ENCODE peak calls at places on chromosomes 3 and 15, in five cellular contexts. One of them, this sample, is unnamed.

GRCh38 chr3:156675744-156676466 is 1.5 kb downstream of the TIPARP start:
- DNase-seq in HL-60: peak; percentile 57
- DNase-seq in prostate gland: peak; percentile 68
- DNase-seq in ovary: peak; percentile 51
- DNase-seq in OCI-LY7: no peak
- DNase-seq in this sample: peak; percentile 21

GRCh38 chr3:46992231-46992630 is 12.8 kb downstream of the NBEAL2 start:
- DNase-seq in HL-60: no peak
- DNase-seq in prostate gland: no peak
- DNase-seq in ovary: no peak
- DNase-seq in OCI-LY7: no peak
- DNase-seq in this sample: no peak

GRCh38 chr3:186290791-186291190 is 71.2 kb downstream of the DGKG start:
- DNase-seq in HL-60: no peak
- DNase-seq in prostate gland: no peak
- DNase-seq in ovary: no peak
- DNase-seq in OCI-LY7: no peak
- DNase-seq in this sample: no peak

GRCh38 chr3:133591271-133591742 is 17.8 kb downstream of the CDV3 start:
- DNase-seq in HL-60: no peak
- DNase-seq in prostate gland: no peak
- DNase-seq in ovary: no peak
- DNase-seq in OCI-LY7: no peak
- DNase-seq in this sample: no peak

GRCh38 chr15:96270581-96271172 is 59.8 kb upstream of the NR2F2 start:
- DNase-seq in HL-60: no peak
- DNase-seq in prostate gland: no peak
- DNase-seq in ovary: no peak
- DNase-seq in OCI-LY7: no peak
- DNase-seq in this sample: no peak

GRCh38 chr15:80572337-80572736 is 122.8 kb upstream of the ABHD17C start:
- DNase-seq in HL-60: no peak
- DNase-seq in prostate gland: no peak
- DNase-seq in ovary: no peak
- DNase-seq in OCI-LY7: no peak
- DNase-seq in this sample: no peak

GRCh38 chr15:39782441-39783138 is at the start of gene FSIP1:
- DNase-seq in HL-60: peak; percentile 89
- DNase-seq in prostate gland: peak; percentile 93
- DNase-seq in ovary: peak; percentile 97
- DNase-seq in OCI-LY7: peak; percentile 98
- DNase-seq in this sample: peak; percentile 95

GRCh38 chr3:65992106-65992505 is 46.6 kb downstream of the MAGI1 start:
- DNase-seq in HL-60: no peak
- DNase-seq in prostate gland: no peak
- DNase-seq in ovary: no peak
- DNase-seq in OCI-LY7: no peak
- DNase-seq in this sample: no peak

GRCh38 chr15:87741350-87741749 is 515.2 kb downstream of the NTRK3 start:
- DNase-seq in HL-60: no peak
- DNase-seq in prostate gland: no peak
- DNase-seq in ovary: no peak
- DNase-seq in OCI-LY7: no peak
- DNase-seq in this sample: no peak

GRCh38 chr3:53806182-53807116 is 39.8 kb downstream of the CHDH start:
- DNase-seq in HL-60: no peak
- DNase-seq in prostate gland: no peak
- DNase-seq in ovary: no peak
- DNase-seq in OCI-LY7: no peak
- DNase-seq in this sample: no peak

GRCh38 chr15:76588811-76589747 is 252.5 kb downstream of the ISL2 start:
- DNase-seq in HL-60: no peak
- DNase-seq in prostate gland: no peak
- DNase-seq in ovary: no peak
- DNase-seq in OCI-LY7: no peak
- DNase-seq in this sample: no peak

GRCh38 chr3:191220908-191221307 is 21.9 kb downstream of the OSTN start:
- DNase-seq in HL-60: no peak
- DNase-seq in prostate gland: no peak
- DNase-seq in ovary: no peak
- DNase-seq in OCI-LY7: peak; percentile 24
- DNase-seq in this sample: no peak
- TF ChIP-seq CTCF in HL-60: no peak
- TF ChIP-seq CTCF in prostate gland: no peak
- TF ChIP-seq CTCF in ovary: no peak
- TF ChIP-seq CTCF in OCI-LY7: peak; percentile 62
- TF ChIP-seq CTCF in this sample: no peak

DNA sequence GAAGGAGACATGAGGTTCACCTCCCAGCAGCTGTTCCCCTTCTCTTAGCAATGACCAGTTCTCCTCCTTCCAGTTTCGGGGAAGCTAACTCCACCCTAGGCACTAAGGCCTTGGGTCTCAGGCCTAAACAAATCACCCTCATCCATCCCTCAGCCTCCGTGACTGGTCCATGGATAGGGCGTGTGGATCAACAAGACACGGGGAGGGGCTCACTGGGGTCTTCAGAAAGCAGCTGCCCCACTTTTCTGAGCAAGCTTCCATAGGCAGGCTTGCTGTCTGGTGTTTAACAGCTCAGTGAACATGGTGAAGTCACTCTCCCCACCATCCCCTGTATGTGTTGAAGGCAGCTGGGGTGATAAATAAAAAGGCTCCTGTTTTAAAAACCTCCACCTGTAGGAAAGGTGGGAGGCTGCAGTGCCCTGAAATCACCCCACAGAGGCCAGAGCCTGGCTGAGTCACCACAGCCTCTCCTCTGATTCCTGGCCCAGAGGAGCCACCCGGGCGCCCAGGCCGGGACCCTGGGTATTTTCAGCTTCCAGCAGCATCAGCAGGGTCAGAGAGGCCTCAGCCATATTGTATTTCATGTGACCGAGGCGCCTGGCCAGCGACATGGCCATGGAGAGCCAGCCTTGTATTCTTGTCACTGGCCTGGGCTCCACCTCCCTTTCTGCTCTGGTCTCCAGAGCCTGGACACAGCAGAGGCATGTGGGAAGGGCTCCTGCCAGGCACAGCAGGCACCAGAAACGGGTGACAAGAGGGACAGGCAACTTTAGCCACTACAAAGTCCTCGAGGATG is 60.3 kb upstream of the HERC1 start:
- DNase-seq in HL-60: no peak
- DNase-seq in prostate gland: no peak
- DNase-seq in ovary: peak; percentile 15
- DNase-seq in OCI-LY7: no peak
- DNase-seq in this sample: no peak
- H3K27ac ChIP-seq in HL-60: peak overlapping the region; percentile 75
- H3K27ac ChIP-seq in prostate gland: no peak overlapping the region
- H3K27ac ChIP-seq in ovary: no peak overlapping the region
- H3K27ac ChIP-seq in OCI-LY7: no peak overlapping the region
- H3K27ac ChIP-seq in this sample: no peak overlapping the region

DNA sequence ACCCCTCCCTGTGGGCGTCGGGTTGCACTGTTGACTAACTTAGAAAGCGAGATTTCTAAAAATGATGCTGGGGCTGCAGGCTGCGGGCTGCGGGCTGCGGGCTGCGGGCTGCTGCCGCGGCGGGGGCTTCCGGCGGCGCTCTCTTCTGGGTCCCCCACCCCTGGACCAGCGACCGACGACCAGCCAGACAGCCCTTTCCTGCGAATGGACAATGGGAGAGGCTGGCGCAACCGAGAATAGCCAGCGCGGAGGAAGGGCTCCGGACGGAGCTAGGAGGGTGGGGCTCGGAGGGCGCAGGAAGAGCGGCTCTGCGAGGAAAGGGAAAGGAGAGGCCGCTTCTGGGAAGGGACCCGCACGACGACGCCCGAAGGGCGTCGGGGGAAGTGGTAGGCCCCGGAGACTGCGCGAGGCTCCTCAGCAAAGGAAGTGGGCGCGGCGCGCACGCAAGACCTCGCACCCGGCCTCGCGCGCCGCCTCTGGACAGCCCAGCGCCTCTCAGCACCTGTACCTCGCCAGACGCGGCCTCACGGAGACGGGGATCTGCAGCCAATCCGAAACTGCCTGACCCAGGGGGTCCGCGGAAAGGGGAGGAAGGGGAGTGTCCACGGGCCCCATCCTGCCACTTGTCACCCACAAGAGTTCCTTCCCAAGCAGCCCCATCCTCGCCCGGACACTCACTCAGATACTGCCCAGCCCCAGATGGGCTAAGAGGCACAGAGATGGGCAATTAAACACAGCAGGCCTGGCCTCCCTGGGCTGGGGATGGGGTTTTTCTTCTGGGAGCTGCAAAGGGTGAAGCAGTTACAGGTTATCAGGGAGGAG is 70.7 kb downstream of the SLC12A8 start:
- DNase-seq in HL-60: peak; percentile 72
- DNase-seq in prostate gland: peak; percentile 14
- DNase-seq in ovary: peak; percentile 78
- DNase-seq in OCI-LY7: no peak
- DNase-seq in this sample: peak; percentile 83
- TF ChIP-seq CTCF in HL-60: no peak
- TF ChIP-seq CTCF in prostate gland: peak; percentile 45
- TF ChIP-seq CTCF in ovary: no peak
- TF ChIP-seq CTCF in OCI-LY7: no peak
- TF ChIP-seq CTCF in this sample: peak; percentile 62

DNA sequence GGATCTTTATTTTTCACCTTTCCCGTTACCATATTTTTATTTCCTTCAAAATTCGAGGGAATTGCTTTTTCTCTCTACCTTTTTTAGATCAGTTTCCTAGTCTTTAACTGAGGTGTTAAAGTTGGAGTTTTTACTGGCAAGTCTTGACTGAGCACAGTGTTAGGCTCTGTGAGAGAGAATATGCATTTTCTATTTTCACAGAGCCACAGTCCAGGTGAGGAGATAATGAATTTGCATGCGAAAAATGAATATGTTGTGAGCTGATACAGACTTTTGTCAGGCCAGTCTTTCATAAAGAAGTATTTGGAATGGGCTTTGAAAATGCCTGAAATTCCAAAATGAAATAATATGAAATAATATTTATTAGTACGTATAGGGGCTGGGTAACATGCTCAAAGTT is 31.9 kb downstream of the MME start:
- DNase-seq in HL-60: no peak
- DNase-seq in prostate gland: no peak
- DNase-seq in ovary: no peak
- DNase-seq in OCI-LY7: peak; percentile 50
- DNase-seq in this sample: no peak
- H3K27ac ChIP-seq in HL-60: no peak overlapping the region
- H3K27ac ChIP-seq in prostate gland: no peak overlapping the region
- H3K27ac ChIP-seq in ovary: no peak overlapping the region
- H3K27ac ChIP-seq in OCI-LY7: peak overlapping the region; percentile 98
- H3K27ac ChIP-seq in this sample: no peak overlapping the region

GRCh38 chr3:106810461-106810733 is 566.8 kb upstream of the CCDC54 start:
- DNase-seq in HL-60: no peak
- DNase-seq in prostate gland: no peak
- DNase-seq in ovary: no peak
- DNase-seq in OCI-LY7: no peak
- DNase-seq in this sample: no peak

GRCh38 chr3:106805625-106806024 is 571.6 kb upstream of the CCDC54 start:
- DNase-seq in HL-60: no peak
- DNase-seq in prostate gland: no peak
- DNase-seq in ovary: no peak
- DNase-seq in OCI-LY7: no peak
- DNase-seq in this sample: no peak

GRCh38 chr3:106809633-106810460 is 567.4 kb upstream of the CCDC54 start:
- DNase-seq in HL-60: no peak
- DNase-seq in prostate gland: no peak
- DNase-seq in ovary: no peak
- DNase-seq in OCI-LY7: no peak
- DNase-seq in this sample: no peak

GRCh38 chr3:106811376-106811775 is 565.9 kb upstream of the CCDC54 start:
- DNase-seq in HL-60: no peak
- DNase-seq in prostate gland: no peak
- DNase-seq in ovary: no peak
- DNase-seq in OCI-LY7: no peak
- DNase-seq in this sample: no peak

DNA sequence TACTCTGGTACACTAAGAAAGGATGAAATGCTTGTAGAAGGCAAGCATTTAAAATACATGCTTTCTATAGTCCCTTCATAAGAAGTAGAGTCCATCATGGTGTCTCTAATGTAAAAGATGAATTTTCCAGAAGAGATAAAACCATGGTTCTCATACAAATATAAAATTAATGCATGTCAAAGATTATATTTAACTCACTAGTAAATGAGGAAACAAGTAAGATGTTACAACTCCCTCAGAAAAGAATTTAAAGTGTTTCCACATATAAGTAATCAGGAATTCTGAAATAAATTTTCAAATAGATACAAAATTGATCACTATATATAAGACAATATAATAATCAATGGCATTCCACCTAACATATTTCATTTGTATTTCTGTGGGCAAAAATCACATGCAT is 570.3 kb upstream of the CCDC54 start:
- DNase-seq in HL-60: no peak
- DNase-seq in prostate gland: no peak
- DNase-seq in ovary: no peak
- DNase-seq in OCI-LY7: no peak
- DNase-seq in this sample: no peak
- TF ChIP-seq CTCF in HL-60: no peak
- TF ChIP-seq CTCF in prostate gland: no peak
- TF ChIP-seq CTCF in ovary: no peak
- TF ChIP-seq CTCF in OCI-LY7: no peak
- TF ChIP-seq CTCF in this sample: no peak

GRCh38 chr3:55189359-55189801 is 261.5 kb upstream of the LRTM1 start:
- DNase-seq in HL-60: no peak
- DNase-seq in prostate gland: no peak
- DNase-seq in ovary: no peak
- DNase-seq in OCI-LY7: no peak
- DNase-seq in this sample: no peak

GRCh38 chr3:55190296-55190695 is 262.4 kb upstream of the LRTM1 start:
- DNase-seq in HL-60: no peak
- DNase-seq in prostate gland: no peak
- DNase-seq in ovary: no peak
- DNase-seq in OCI-LY7: no peak
- DNase-seq in this sample: no peak

DNA sequence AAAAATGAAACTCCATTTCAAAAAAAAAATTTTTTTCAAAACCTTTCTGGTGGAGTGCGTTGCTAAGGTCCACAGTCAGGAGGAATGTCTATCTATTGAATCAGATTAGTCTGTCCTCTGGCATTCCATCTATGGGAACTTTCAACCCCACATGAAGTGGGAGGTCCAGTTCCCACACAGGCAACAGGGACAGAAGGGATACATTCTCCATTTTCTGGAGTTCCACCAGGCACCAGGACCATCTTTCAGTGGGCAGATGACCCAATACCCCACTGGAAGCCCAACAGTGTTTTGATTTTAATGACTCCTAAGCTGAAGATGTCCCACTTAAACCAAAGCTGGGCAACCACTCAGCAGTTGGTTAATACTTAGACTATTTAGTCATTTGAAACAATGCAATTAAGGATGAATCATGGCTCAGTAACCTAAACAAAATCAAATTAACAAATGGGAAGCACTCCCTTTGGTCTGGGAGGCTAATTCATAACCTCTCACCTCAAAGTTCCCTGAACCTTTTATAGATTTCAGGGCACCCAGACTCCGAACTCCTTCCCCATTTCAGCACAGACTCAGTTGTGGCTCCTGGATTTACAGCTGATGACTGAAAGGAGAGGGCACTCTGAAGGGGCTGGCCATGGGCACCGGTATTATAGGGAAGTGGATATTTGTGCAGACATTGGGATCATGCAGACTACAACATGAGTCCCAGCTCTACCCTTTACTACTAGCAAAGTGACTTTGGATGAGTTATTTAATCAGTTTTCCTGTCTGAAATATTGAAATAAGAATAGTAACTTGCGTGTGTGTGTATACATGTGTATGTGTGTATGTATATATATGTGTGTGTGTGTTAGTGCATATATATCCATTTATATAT is 264.3 kb upstream of the LRTM1 start:
- DNase-seq in HL-60: no peak
- DNase-seq in prostate gland: no peak
- DNase-seq in ovary: no peak
- DNase-seq in OCI-LY7: no peak
- DNase-seq in this sample: no peak
- H3K27ac ChIP-seq in HL-60: no peak overlapping the region
- H3K27ac ChIP-seq in prostate gland: no peak overlapping the region
- H3K27ac ChIP-seq in ovary: no peak overlapping the region
- H3K27ac ChIP-seq in OCI-LY7: no peak overlapping the region
- H3K27ac ChIP-seq in this sample: no peak overlapping the region

This sample was measured in left ventricle myocardium inferior.